ENCODE peak calls at places on chromosomes 5 and 9, in seven cellular contexts. T, R, A, O, W, V and G are unnamed samples.

GRCh38 chr5:80825780-80826460 is 134.2 kb upstream of the RASGRF2 start:
- DNase-seq in T (no peak), R (no peak), A (no peak), O (no peak), W (no peak), V (no peak), G (no peak)

GRCh38 chr5:112703866-112704820 is 33.5 kb upstream of the APC start:
- DNase-seq in T (no peak), R (peak; percentile 49), A (no peak), O (peak; percentile 7), W (no peak), V (no peak), G (no peak)

GRCh38 chr5:74233571-74233970 is 407.0 kb downstream of the ENC1 start:
- DNase-seq in T (no peak), R (peak; percentile 80), A (no peak), O (peak; percentile 86), W (no peak), V (no peak), G (no peak)

GRCh38 chr5:163735069-163735468 is 229.7 kb downstream of the MAT2B start:
- DNase-seq in T (no peak), R (no peak), A (no peak), O (no peak), W (no peak), V (no peak), G (no peak)

GRCh38 chr9:78131969-78132687 is 100.5 kb upstream of the GNAQ start:
- DNase-seq in T (no peak), R (peak; percentile 41), A (no peak), O (peak; percentile 49), W (no peak), V (no peak), G (no peak)

GRCh38 chr5:146188358-146188757 is 5.9 kb upstream of the LARS1 start:
- DNase-seq in T (no peak), R (peak; percentile 88), A (no peak), O (peak; percentile 74), W (no peak), V (no peak), G (peak; percentile 41)

GRCh38 chr5:163350083-163350482 is 87.3 kb upstream of the CCNG1 start:
- DNase-seq in T (no peak), R (peak; percentile 42), A (no peak), O (no peak), W (peak; percentile 67), V (no peak), G (no peak)

GRCh38 chr5:57210633-57211032 is 36.8 kb downstream of the GPBP1 start:
- DNase-seq in T (no peak), R (no peak), A (no peak), O (no peak), W (no peak), V (no peak), G (no peak)

GRCh38 chr5:61604626-61605025 is 272.6 kb downstream of the ZSWIM6 start:
- DNase-seq in T (no peak), R (peak; percentile 20), A (no peak), O (peak; percentile 71), W (no peak), V (no peak), G (peak; percentile 2)

GRCh38 chr5:145178667-145179523 is 656.2 kb downstream of the PRELID2 start:
- DNase-seq in T (no peak), R (peak; percentile 6), A (peak; percentile 59), O (peak; percentile 21), W (no peak), V (no peak), G (no peak)

GRCh38 chr5:103565711-103566110 is 3.1 kb upstream of the NUDT12 start:
- DNase-seq in T (no peak), R (no peak), A (no peak), O (no peak), W (no peak), V (no peak), G (no peak)

GRCh38 chr5:162410365-162410764 is 342.8 kb downstream of the GABRG2 start:
- DNase-seq in T (no peak), R (no peak), A (no peak), O (no peak), W (no peak), V (no peak), G (no peak)

GRCh38 chr9:71896762-71897161 is 14.2 kb downstream of the ABHD17B start:
- DNase-seq in T (no peak), R (no peak), A (no peak), O (no peak), W (no peak), V (peak; percentile 69), G (no peak)

GRCh38 chr5:102801375-102801774 is 46.3 kb downstream of the PAM start:
- DNase-seq in T (no peak), R (no peak), A (peak; percentile 29), O (no peak), W (no peak), V (no peak), G (no peak)

GRCh38 chr5:41641621-41642020 is 131.2 kb upstream of the PLCXD3 start:
- DNase-seq in T (no peak), R (peak; percentile 42), A (no peak), O (no peak), W (no peak), V (no peak), G (no peak)

GRCh38 chr5:180284161-180284560 is 7.7 kb downstream of the MAPK9 start:
- DNase-seq in T (no peak), R (no peak), A (peak; percentile 42), O (no peak), W (no peak), V (no peak), G (no peak)

GRCh38 chr5:119274767-119275130 is 81.1 kb upstream of the TNFAIP8 start:
- DNase-seq in T (peak; percentile 18), R (peak; percentile 75), A (no peak), O (peak; percentile 83), W (no peak), V (peak; percentile 58), G (peak; percentile 64)

GRCh38 chr9:134597957-134598883 is 43.4 kb upstream of the COL5A1 start:
- DNase-seq in T (no peak), R (peak; percentile 37), A (peak; percentile 28), O (no peak), W (peak; percentile 37), V (no peak), G (no peak)

GRCh38 chr9:34048730-34049629 is at the start of gene UBAP2:
- DNase-seq in T (peak; percentile 97), R (peak; percentile 99), A (peak; percentile 99), O (peak; percentile 97), W (peak; percentile 95), V (peak; percentile 99), G (peak; percentile 90)

GRCh38 chr5:65037845-65038815 is 269.4 kb downstream of the CWC27 start:
- DNase-seq in T (peak; percentile 65), R (peak; percentile 20), A (peak; percentile 63), O (no peak), W (no peak), V (peak; percentile 47), G (no peak)

DNA sequence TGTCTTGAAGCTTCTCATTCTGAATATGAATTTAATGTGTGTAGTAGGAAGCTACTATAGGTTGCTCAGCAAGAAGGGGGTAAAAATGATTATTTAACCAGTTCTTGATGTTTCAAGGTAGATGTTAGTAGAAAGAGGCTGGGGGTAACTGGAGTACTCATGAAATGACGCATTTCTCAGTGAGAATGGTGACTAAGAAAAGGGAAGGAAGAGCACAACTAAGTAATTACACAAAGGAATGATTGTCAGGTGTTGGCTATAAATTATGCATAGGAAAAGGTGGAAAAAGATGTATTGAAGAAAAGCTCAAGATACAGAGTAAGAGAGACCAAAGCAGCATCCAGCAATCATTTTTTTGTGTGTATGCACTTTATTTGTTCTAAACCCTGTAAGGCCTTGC is 1.4 kb upstream of the PSIP1 start:
- DNase-seq in T (no peak), R (no peak), A (no peak), O (no peak), W (no peak), V (peak; percentile 23), G (no peak)
- H3K4me3 ChIP-seq in T (no peak overlapping the region), R (no peak overlapping the region), A (peak overlapping the region; percentile 90), O (no peak overlapping the region), W (no peak overlapping the region), V (peak overlapping the region; percentile 99), G (no peak overlapping the region)

DNA sequence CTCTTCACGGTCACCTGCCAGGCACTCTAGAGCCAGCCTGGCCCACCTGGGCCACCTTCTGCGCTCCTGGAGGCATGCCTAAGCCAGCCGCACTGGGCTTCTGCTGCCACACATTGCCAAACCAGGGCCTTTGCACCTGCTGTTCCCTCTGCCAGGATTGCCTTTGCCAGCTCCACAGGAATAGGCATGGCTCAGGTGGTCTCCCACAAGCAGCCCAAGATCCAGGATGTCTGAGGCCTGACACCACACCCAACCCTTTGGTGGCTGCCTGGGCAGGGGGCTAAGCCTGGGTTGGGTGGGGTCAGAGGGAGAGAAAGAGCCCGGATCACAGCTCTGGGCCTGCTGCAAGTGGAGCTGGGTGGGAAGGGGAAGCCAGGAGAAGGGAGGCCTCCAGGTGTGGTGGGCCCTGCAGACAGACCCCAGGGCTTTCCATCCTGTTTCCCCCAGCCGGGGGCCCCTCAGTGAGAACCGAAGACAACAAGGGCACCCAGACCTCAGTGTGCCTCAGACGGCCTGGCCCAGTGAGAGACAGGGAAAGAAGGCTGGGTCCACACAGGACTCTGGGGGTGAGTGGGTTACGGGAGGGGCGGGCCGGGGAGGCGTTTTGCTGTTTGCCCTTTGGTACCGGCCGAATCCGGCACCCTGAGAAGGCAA is 671 bp upstream of the SUSD3 start:
- DNase-seq in T (no peak), R (no peak), A (no peak), O (no peak), W (no peak), V (no peak), G (no peak)
- H2AFZ ChIP-seq in T (peak overlapping the region; percentile 61), R (no peak overlapping the region), A (peak overlapping the region; percentile 65), O (no peak overlapping the region), W (no peak overlapping the region), V (peak overlapping the region; percentile 51), G (no peak overlapping the region)

GRCh38 chr5:93576994-93577575 is 3.9 kb downstream of the NR2F1-AS1 start:
- DNase-seq in T (no peak), R (no peak), A (peak; percentile 7), O (no peak), W (no peak), V (no peak), G (no peak)

GRCh38 chr5:93578813-93579560 is 2.0 kb downstream of the NR2F1-AS1 start:
- DNase-seq in T (no peak), R (no peak), A (peak; percentile 54), O (no peak), W (peak; percentile 52), V (no peak), G (no peak)

GRCh38 chr5:93576015-93576414 is 5.0 kb downstream of the NR2F1-AS1 start:
- DNase-seq in T (no peak), R (no peak), A (peak; percentile 66), O (no peak), W (no peak), V (no peak), G (no peak)

GRCh38 chr5:93578179-93578812 is 2.7 kb downstream of the NR2F1-AS1 start:
- DNase-seq in T (no peak), R (no peak), A (peak; percentile 72), O (no peak), W (no peak), V (no peak), G (no peak)

DNA sequence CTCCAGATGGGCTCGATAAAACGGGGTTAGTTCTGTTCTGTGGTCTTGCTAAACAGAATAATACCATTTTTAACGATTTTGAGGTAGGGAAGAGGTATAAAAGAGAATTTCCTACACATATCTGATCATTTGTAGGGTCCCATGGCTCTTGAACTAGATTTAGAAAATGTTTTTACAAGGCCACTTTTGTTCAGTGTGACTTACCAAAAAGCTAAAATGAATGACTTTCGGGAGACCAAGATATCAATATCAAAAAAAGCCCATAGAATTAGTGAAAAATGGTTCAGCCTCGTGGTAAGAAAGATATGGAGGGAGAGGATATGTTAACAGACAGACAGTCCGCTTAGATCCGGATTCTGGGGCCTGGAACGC is 3.2 kb downstream of the NR2F1-AS1 start:
- DNase-seq in T (no peak), R (no peak), A (no peak), O (no peak), W (no peak), V (no peak), G (no peak)
- H4K20me1 ChIP-seq in T (no peaks in the 10 kb centered on the region), R (no peaks in the 10 kb centered on the region), A (peaks cover 26% of the 10 kb centered on the region), O (no peaks in the 10 kb centered on the region), W (no peaks in the 10 kb centered on the region), V (no peaks in the 10 kb centered on the region), G (no peaks in the 10 kb centered on the region)

GRCh38 chr9:99336005-99336404 is 113.9 kb downstream of the SEC61B start:
- DNase-seq in T (no peak), R (no peak), A (no peak), O (no peak), W (no peak), V (no peak), G (no peak)
- H3K4me3 ChIP-seq in T (no peak overlapping the region), R (no peak overlapping the region), A (no peak overlapping the region), O (no peak overlapping the region), W (no peak overlapping the region), V (no peak overlapping the region), G (no peak overlapping the region)